ENCODE peak calls at places on chromosomes 16 and 17, in four cellular contexts. One of them, this sample, is unnamed.

GRCh38 chr17:38702166-38702899 is 2.7 kb upstream of the MLLT6 start:
- DNase-seq in OCI-LY7: peak; percentile 85
- DNase-seq in AG04449: no peak
- DNase-seq in A549: peak; percentile 90
- DNase-seq in this sample: peak; percentile 34

GRCh38 chr16:1870365-1871082 is 1.4 kb downstream of the MEIOB start:
- DNase-seq in OCI-LY7: no peak
- DNase-seq in AG04449: peak; percentile 21
- DNase-seq in A549: peak; percentile 95
- DNase-seq in this sample: no peak

GRCh38 chr17:57699751-57700186 is 45.3 kb downstream of the CCDC182 start:
- DNase-seq in OCI-LY7: no peak
- DNase-seq in AG04449: no peak
- DNase-seq in A549: no peak
- DNase-seq in this sample: no peak

GRCh38 chr17:30921544-30922196 is at the start of gene ADAP2:
- DNase-seq in OCI-LY7: peak; percentile 27
- DNase-seq in AG04449: no peak
- DNase-seq in A549: peak; percentile 51
- DNase-seq in this sample: no peak

GRCh38 chr17:16081507-16082087 is 82.0 kb downstream of the TTC19 start:
- DNase-seq in OCI-LY7: no peak
- DNase-seq in AG04449: no peak
- DNase-seq in A549: no peak
- DNase-seq in this sample: no peak

GRCh38 chr16:70715113-70715711 is 29.4 kb upstream of the MTSS2 start:
- DNase-seq in OCI-LY7: no peak
- DNase-seq in AG04449: peak; percentile 89
- DNase-seq in A549: peak; percentile 87
- DNase-seq in this sample: peak; percentile 91

GRCh38 chr16:66480265-66481080 is 53.4 kb downstream of the BEAN1 start:
- DNase-seq in OCI-LY7: no peak
- DNase-seq in AG04449: no peak
- DNase-seq in A549: no peak
- DNase-seq in this sample: no peak

GRCh38 chr17:18004345-18004744 is 31.7 kb downstream of the DRC3 start:
- DNase-seq in OCI-LY7: no peak
- DNase-seq in AG04449: no peak
- DNase-seq in A549: no peak
- DNase-seq in this sample: no peak

GRCh38 chr16:50567651-50568050 is 19.5 kb downstream of the NKD1 start:
- DNase-seq in OCI-LY7: no peak
- DNase-seq in AG04449: no peak
- DNase-seq in A549: no peak
- DNase-seq in this sample: no peak

GRCh38 chr16:89102777-89103073 is 9.1 kb downstream of the ACSF3 start:
- DNase-seq in OCI-LY7: no peak
- DNase-seq in AG04449: no peak
- DNase-seq in A549: no peak
- DNase-seq in this sample: no peak

GRCh38 chr16:72637306-72637705 is 410.6 kb downstream of the ZFHX3 start:
- DNase-seq in OCI-LY7: no peak
- DNase-seq in AG04449: peak; percentile 17
- DNase-seq in A549: peak; percentile 25
- DNase-seq in this sample: peak; percentile 22

GRCh38 chr17:31416503-31416923 is 25.0 kb downstream of the RAB11FIP4 start:
- DNase-seq in OCI-LY7: no peak
- DNase-seq in AG04449: no peak
- DNase-seq in A549: no peak
- DNase-seq in this sample: no peak

GRCh38 chr17:81348097-81349055 is 46.9 kb upstream of the BAHCC1 start:
- DNase-seq in OCI-LY7: no peak
- DNase-seq in AG04449: no peak
- DNase-seq in A549: no peak
- DNase-seq in this sample: no peak

GRCh38 chr17:73941919-73942530 is 261.5 kb upstream of the RPL38 start:
- DNase-seq in OCI-LY7: no peak
- DNase-seq in AG04449: no peak
- DNase-seq in A549: no peak
- DNase-seq in this sample: no peak
- TF ChIP-seq CTCF in OCI-LY7: no peak
- TF ChIP-seq CTCF in AG04449: no peak
- TF ChIP-seq CTCF in A549: no peak
- TF ChIP-seq CTCF in this sample: no peak

DNA sequence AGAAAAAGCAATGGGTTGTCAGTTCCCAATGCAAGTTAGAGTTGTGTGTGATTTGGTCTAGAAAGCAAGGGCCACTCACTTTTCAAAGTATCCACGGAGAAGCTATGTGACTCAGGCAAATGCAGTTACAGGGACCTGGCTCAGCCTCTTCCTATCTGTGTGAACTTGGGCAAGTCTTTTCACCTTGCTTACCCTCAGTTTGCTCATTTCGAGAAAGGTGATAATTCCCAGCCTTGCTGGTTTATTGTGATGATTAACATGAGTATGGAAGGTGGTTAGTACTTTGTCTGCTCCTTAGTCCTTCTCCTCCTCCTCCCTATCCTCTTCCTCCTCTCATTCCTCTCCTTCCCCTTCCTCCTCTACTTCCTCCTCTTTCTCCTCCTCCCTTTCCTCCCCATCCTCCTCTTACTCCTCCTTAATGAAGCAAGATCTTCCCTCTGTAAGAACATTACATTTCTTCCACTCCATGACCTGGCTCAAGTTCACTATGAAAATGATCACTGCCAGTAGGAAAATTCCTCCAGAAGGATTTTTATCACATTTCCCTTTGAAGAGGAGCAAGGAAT is 204.0 kb downstream of the GRIN2A start:
- DNase-seq in OCI-LY7: no peak
- DNase-seq in AG04449: no peak
- DNase-seq in A549: no peak
- DNase-seq in this sample: no peak
- TF ChIP-seq CTCF in OCI-LY7: no peak
- TF ChIP-seq CTCF in AG04449: no peak
- TF ChIP-seq CTCF in A549: no peak
- TF ChIP-seq CTCF in this sample: no peak

GRCh38 chr17:6290488-6291196 is 144.3 kb downstream of the AIPL1 start:
- DNase-seq in OCI-LY7: no peak
- DNase-seq in AG04449: no peak
- DNase-seq in A549: no peak
- DNase-seq in this sample: no peak

DNA sequence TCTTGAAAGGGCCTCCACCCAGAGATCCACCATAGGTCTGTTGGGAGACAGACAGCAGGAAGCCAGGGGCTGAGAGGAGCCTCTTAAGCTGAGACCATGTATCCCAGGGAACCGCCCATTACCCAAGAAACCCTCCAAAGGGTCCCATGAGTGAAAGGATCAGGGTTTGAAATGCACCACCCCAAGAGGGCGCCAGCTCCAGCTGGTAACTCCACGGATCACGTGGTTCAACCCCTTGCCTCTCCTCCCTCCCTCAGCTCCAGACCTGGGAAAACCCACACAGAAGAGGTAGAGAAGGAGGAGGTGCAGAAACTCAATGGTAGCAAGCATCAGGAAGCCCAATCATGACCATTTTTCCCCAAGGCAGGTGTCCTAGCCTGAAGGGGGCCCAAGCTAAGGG is 148.7 kb downstream of the AIPL1 start:
- DNase-seq in OCI-LY7: no peak
- DNase-seq in AG04449: no peak
- DNase-seq in A549: peak; percentile 17
- DNase-seq in this sample: no peak
- TF ChIP-seq CTCF in OCI-LY7: peak; percentile 31
- TF ChIP-seq CTCF in AG04449: no peak
- TF ChIP-seq CTCF in A549: no peak
- TF ChIP-seq CTCF in this sample: peak; percentile 5

DNA sequence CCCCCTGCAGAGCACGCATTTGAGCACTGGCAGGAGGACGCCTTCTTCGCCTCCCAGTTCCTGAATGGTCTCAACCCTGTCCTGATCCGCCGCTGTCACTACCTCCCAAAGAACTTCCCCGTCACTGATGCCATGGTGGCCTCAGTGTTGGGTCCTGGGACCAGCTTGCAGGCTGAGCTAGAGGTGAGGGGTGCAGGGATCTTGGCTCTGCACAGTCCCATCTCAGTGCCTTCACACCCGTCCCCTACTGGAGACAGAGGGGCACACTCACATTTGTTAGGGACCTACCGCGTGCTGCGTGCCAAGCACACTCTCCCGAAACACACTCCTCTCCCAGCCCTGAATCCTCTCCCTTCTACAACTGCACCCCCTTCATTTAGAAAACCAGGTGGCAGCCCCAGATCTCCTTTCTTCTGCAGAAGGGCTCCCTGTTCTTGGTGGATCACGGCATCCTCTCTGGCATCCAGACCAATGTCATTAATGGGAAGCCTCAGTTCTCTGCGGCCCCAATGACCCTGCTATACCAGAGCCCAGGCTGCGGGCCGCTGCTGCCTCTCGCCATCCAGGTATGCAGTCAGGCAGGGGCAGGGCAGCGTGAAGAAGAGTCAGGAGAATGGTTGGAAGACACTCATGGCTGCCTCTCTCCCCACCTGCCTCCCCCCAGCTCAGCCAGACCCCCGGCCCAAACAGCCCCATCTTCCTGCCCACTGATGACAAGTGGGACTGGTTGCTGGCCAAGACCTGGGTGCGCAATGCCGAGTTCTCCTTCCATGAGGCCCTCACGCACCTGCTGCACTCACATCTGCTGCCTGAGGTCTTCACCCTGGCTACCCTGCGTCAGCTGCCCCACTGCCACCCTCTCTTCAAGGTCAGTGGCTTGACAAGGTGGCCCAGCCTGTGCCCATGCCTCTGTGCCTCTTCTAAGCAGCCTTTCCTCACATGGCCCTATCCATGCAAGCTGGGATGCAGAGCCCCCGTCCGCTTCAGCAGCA is 6.3 kb downstream of the ALOX15B start:
- DNase-seq in OCI-LY7: no peak
- DNase-seq in AG04449: no peak
- DNase-seq in A549: no peak
- DNase-seq in this sample: no peak
- TF ChIP-seq CTCF in OCI-LY7: no peak
- TF ChIP-seq CTCF in AG04449: no peak
- TF ChIP-seq CTCF in A549: no peak
- TF ChIP-seq CTCF in this sample: no peak

DNA sequence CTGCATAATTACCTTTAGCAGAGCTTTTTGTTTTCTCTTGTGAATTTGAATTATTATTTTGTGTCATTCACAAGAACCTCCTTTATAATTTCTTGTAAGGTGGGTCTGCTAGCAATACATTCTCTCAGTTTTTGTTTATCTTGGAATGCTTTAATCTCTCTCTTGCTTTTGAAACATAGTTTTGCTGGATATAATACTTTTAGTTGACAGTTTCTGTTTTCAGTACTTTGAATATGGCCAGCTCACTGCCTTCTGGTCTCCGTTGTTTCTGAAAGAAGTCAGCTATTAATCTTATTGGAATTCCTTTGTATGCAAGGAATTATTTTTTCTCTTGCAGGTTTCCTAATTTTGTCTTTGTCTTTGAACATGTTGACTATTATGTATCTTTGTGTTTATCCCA is 167.0 kb downstream of the MAP2K4 start:
- DNase-seq in OCI-LY7: no peak
- DNase-seq in AG04449: no peak
- DNase-seq in A549: no peak
- DNase-seq in this sample: no peak
- TF ChIP-seq CTCF in OCI-LY7: no peak
- TF ChIP-seq CTCF in AG04449: no peak
- TF ChIP-seq CTCF in A549: no peak
- TF ChIP-seq CTCF in this sample: no peak

GRCh38 chr17:76248013-76248782 is 7.9 kb upstream of the RNF157 start:
- DNase-seq in OCI-LY7: peak; percentile 14
- DNase-seq in AG04449: no peak
- DNase-seq in A549: no peak
- DNase-seq in this sample: no peak
- TF ChIP-seq CTCF in OCI-LY7: peak; percentile 62
- TF ChIP-seq CTCF in AG04449: peak; percentile 13
- TF ChIP-seq CTCF in A549: peak; percentile 26
- TF ChIP-seq CTCF in this sample: peak; percentile 36

GRCh38 chr17:34369571-34369970 is 6.5 kb upstream of the CCL1 start:
- DNase-seq in OCI-LY7: no peak
- DNase-seq in AG04449: no peak
- DNase-seq in A549: no peak
- DNase-seq in this sample: no peak
- TF ChIP-seq CTCF in OCI-LY7: no peak
- TF ChIP-seq CTCF in AG04449: no peak
- TF ChIP-seq CTCF in A549: no peak
- TF ChIP-seq CTCF in this sample: no peak

DNA sequence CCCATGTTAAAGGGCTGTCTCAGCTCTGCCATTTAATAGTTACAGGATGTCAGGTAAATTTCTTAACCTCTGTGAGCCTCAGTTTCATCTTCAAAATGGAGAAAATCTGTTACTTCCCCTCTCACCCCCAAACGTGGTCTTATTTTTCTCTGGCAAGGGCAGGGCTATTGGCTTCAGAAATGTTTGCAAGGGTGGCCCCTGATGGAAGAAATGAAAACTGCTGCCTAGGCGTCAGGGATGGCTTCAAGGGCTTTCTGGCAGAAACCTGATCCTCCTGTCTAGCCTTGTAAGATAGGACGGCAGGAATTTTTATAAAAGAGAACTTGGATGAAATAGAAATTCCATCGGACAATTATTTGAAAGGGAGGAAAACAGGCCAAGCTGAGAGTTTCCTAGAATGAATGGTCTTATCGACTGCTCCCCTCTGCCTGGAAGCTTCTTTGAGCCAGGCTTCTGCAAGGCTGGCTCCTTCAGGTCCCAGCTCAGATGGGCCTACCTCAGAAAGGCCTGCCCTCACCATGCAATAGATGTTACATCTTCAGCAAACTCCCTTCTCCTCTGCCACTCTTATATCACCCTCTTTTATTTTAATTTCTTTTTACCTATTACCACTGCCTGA is 43.0 kb upstream of the TANGO6 start:
- DNase-seq in OCI-LY7: peak; percentile 64
- DNase-seq in AG04449: peak; percentile 40
- DNase-seq in A549: peak; percentile 77
- DNase-seq in this sample: no peak
- TF ChIP-seq CTCF in OCI-LY7: peak; percentile 86
- TF ChIP-seq CTCF in AG04449: peak; percentile 77
- TF ChIP-seq CTCF in A549: peak; percentile 81
- TF ChIP-seq CTCF in this sample: peak; percentile 86

GRCh38 chr17:68484458-68484857 is 27.2 kb upstream of the WIPI1 start:
- DNase-seq in OCI-LY7: no peak
- DNase-seq in AG04449: no peak
- DNase-seq in A549: no peak
- DNase-seq in this sample: no peak

GRCh38 chr17:68482576-68483001 is 25.3 kb upstream of the WIPI1 start:
- DNase-seq in OCI-LY7: no peak
- DNase-seq in AG04449: no peak
- DNase-seq in A549: no peak
- DNase-seq in this sample: no peak

DNA sequence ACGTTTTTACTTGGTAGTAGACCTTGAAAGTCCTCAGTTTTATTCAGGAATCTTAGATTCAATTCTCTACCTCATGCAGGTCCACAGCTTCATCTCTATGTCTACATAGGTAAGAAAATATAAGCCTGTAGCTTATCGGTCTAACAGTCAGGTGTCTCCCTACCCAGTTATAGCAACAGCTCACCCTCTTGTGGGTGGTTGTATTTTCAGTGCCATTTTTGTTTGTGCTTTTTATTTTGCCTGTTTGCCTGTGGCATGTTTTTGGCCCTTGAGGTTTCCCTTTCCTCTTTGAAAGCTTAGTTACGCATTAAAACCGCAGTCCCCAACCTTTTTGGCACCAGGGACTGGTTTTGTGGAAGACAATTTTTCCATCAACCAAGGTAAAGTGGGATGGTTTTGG is 23.6 kb upstream of the WIPI1 start:
- DNase-seq in OCI-LY7: no peak
- DNase-seq in AG04449: no peak
- DNase-seq in A549: no peak
- DNase-seq in this sample: no peak
- TF ChIP-seq CTCF in OCI-LY7: no peak
- TF ChIP-seq CTCF in AG04449: no peak
- TF ChIP-seq CTCF in A549: no peak
- TF ChIP-seq CTCF in this sample: no peak

This sample was measured in retinal pigment epithelial cell.